ENCODE peak calls at places on chromosomes 16 and 17, in five cellular contexts. Z, V, H, C and B are unnamed samples.

GRCh38 chr17:58329035-58329807 is 626 bp upstream of the TSPOAP1 start:
- DNase-seq in Z (no peak), V (peak), H (no peak), C (peak), B (peak)

GRCh38 chr16:2015947-2016208 is 3.7 kb upstream of the NPW start:
- DNase-seq in Z (no peak), V (no peak), H (no peak), C (no peak), B (no peak)

GRCh38 chr17:46962374-46962790 is 16.7 kb downstream of the RPRML start:
- DNase-seq in Z (no peak), V (no peak), H (no peak), C (no peak), B (no peak)

GRCh38 chr17:31099051-31099450 is 4.3 kb downstream of the NF1 start:
- DNase-seq in Z (no peak), V (no peak), H (no peak), C (no peak), B (no peak)

GRCh38 chr16:20372696-20373095 is 20.2 kb upstream of the UMOD start:
- DNase-seq in Z (no peak), V (no peak), H (no peak), C (no peak), B (no peak)

GRCh38 chr16:2874584-2875362 is 8.2 kb upstream of the FLYWCH2 start:
- DNase-seq in Z (peak), V (peak), H (peak), C (peak), B (peak)

GRCh38 chr17:81423698-81424071 is 28.4 kb downstream of the BAHCC1 start:
- DNase-seq in Z (no peak), V (no peak), H (no peak), C (no peak), B (no peak)

GRCh38 chr16:50876263-50876662 is 134.4 kb downstream of the CYLD start:
- DNase-seq in Z (no peak), V (no peak), H (no peak), C (no peak), B (no peak)

GRCh38 chr16:61007694-61008093 is 1028.5 kb downstream of the CDH8 start:
- DNase-seq in Z (no peak), V (no peak), H (no peak), C (no peak), B (no peak)

GRCh38 chr16:80738521-80738920 is 65.9 kb downstream of the CDYL2 start:
- DNase-seq in Z (no peak), V (no peak), H (no peak), C (no peak), B (no peak)

GRCh38 chr17:887842-888214 is 91.7 kb downstream of the NXN start:
- DNase-seq in Z (no peak), V (no peak), H (no peak), C (no peak), B (no peak)

GRCh38 chr17:59026176-59026939 is 80.3 kb downstream of the TRIM37 start:
- DNase-seq in Z (no peak), V (no peak), H (no peak), C (no peak), B (no peak)

GRCh38 chr16:67169011-67169451 is 1.3 kb upstream of the NOL3 start:
- DNase-seq in Z (no peak), V (no peak), H (no peak), C (no peak), B (no peak)

GRCh38 chr17:21031756-21032396 is 10.9 kb downstream of the USP22 start:
- DNase-seq in Z (no peak), V (no peak), H (no peak), C (no peak), B (no peak)
- H3K27ac ChIP-seq in Z (no peak), V (no peak), H (no peak), C (no peak), B (no peak)

GRCh38 chr17:17229416-17230098 is 7.4 kb downstream of the FLCN start:
- DNase-seq in Z (no peak), V (no peak), H (no peak), C (no peak), B (peak)
- H3K27ac ChIP-seq in Z (no peak), V (no peak), H (no peak), C (no peak), B (no peak)

GRCh38 chr17:39138416-39139136 is 12.9 kb downstream of the PLXDC1 start:
- DNase-seq in Z (no peak), V (no peak), H (no peak), C (no peak), B (no peak)
- H3K27ac ChIP-seq in Z (no peak), V (no peak), H (no peak), C (peak), B (peak)

DNA sequence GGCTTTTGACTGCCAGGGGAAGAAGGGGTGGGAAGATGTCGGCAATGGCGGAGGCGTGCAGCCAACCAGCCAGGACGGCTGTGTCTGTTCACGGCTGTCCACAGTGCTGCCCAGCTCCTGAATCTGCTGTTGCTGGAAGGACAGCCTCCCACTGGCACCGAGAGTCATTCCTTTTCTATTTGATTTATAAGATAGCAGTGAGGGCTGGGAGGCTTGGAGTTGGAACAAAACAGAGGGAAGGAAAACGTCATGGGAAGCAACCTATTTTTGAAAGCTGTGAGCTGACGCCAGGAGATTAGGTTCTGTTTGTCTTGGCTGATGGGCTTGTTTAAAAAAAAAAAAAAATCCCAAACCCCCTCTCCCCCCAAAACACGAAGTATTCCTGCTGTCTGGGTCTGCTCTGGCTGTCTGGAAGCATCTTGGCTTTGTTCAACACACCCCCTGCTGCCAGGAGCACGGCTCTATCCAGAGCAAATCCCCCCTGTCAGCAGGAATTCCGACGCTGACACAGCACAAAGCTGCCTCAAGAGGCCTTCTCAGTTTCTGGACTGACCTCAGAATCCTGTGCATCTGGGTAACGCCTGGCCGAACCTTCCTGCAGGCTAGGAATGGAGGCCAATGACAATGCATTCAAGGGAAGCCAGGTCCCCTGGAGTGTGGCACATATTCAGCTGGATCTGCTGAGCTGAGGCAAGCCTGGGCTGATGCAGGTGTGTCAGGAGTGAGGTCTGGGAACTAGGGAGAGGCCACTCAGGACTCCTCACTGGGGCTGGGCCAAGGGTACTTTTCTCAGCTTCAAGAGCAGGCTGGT is 41.0 kb upstream of the SREBF1 start:
- DNase-seq in Z (peak), V (peak), H (peak), C (peak), B (peak)
- H3K27ac ChIP-seq in Z (peak), V (no peak), H (peak), C (no peak), B (peak)

DNA sequence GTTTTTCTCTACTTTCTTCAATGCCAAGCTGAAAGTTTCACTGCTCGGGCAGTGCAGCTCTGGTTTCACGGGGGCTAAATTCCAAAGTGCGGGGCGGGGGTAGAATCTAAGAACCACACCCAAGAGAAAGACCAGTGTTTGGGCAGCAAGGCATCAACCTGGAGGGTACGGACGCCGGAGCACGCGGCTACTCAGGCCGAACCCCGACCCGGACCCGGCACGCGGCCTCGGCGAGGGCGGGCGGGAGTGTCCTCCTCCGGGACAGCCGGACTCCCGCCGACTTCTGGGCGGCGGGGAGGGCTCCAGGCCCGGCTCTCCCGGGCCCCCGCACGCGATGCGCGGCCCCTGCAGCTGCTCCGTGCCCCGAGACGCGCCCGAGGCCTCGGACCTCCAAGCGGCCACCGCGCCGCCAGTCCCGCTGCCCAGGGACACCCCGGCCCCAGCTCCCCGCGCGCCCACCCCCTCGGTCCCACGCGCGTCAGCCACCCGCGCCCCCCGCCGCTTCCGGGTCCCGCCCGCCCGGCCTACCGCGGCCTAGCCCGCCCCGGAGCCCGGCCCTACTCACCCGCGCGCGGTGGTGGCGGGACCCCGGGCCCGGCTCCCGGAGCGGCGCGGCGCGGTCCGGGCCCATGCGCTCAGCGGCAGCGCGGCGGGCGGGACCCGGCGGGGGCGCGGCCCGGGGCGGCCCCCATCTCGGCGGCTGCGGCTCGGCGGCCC is 561 bp downstream of the AXIN1 start:
- DNase-seq in Z (no peak), V (peak), H (no peak), C (no peak), B (peak)
- H3K27ac ChIP-seq in Z (peak), V (no peak), H (peak), C (no peak), B (no peak)

DNA sequence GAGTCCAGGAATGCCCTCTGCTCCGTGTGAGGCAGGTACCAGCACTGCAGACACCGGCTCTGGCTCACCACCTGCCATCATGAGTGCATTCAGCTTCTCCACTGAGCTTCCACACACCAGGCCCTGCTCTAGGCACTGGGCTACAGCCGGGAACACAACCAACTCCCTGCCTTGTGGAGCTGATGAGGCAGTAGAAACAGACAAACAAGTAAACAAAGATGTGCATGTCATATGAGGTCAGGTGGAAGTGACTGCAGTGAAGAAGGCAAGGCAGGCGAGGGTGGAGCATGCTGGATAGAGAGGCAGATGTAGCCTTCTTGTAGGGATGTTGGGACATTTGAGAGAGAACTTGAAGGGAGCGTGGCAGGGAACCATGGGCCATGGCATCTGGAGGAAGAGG is 5.0 kb downstream of the NLRC5 start:
- DNase-seq in Z (no peak), V (no peak), H (no peak), C (no peak), B (no peak)
- H3K27ac ChIP-seq in Z (no peak), V (no peak), H (no peak), C (no peak), B (no peak)

GRCh38 chr17:2063306-2064146 is 8.6 kb downstream of the HIC1 start:
- DNase-seq in Z (no peak), V (no peak), H (no peak), C (no peak), B (peak)
- H3K27ac ChIP-seq in Z (peak), V (no peak), H (no peak), C (no peak), B (peak)

DNA sequence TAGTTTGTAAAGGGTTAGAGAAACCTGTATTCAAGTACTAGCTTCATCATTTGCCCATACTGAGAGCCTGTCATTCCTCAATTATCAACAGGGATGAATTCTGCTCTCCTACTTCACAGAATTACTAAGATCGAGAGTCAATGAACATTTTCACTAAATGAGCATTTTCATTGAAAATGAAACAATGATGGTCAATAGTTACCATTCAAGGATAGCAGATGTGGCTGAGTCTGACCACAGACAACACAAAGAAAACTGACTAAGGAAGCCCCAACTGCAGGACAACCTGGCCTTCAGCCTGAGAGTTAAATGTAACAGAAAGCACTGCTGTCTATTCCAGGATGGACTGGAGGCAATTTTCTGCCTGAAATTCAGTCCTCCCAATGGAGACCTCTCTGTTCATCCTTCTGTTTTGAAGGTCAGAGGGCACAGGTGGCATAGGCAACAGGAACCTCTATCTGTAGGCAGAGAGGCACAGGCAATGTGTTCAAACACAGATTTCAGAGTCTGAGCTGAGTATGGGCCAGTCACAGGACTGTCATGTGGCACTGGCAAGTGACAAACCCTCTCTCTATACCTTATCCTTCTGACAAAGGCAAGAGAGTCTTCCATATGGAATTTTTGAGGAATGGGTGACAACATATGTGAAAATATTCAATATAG is 19.5 kb downstream of the TRAF4 start:
- DNase-seq in Z (no peak), V (no peak), H (no peak), C (no peak), B (no peak)
- H3K27ac ChIP-seq in Z (no peak), V (no peak), H (peak), C (no peak), B (no peak)

GRCh38 chr17:39664581-39665561 is at the start of gene TCAP:
- DNase-seq in Z (no peak), V (no peak), H (no peak), C (no peak), B (peak)
- H3K27ac ChIP-seq in Z (no peak), V (no peak), H (peak), C (peak), B (no peak)

GRCh38 chr16:10530685-10531084 is 49.7 kb downstream of the EMP2 start:
- DNase-seq in Z (no peak), V (no peak), H (no peak), C (no peak), B (no peak)
- H3K27ac ChIP-seq in Z (no peak), V (no peak), H (no peak), C (no peak), B (no peak)